ENCODE peak calls at places on chromosome 6, in seven cellular contexts. F, X, J, D, C, P and K are unnamed samples.

GRCh38 chr6:166008441-166009369 is 158.9 kb downstream of the TBXT start:
- DNase-seq in F (peak; percentile 88), X (peak; percentile 82), J (no peak), D (no peak), C (peak; percentile 84), P (no peak), K (peak; percentile 78)

GRCh38 chr6:99032396-99032795 is 84.7 kb upstream of the FBXL4 start:
- DNase-seq in F (no peak), X (no peak), J (no peak), D (no peak), C (no peak), P (no peak), K (no peak)

GRCh38 chr6:92708945-92709344 is 710.4 kb downstream of the EPHA7 start:
- DNase-seq in F (peak; percentile 12), X (no peak), J (no peak), D (no peak), C (no peak), P (no peak), K (no peak)

GRCh38 chr6:42561986-42562385 is 1.8 kb upstream of the UBR2 start:
- DNase-seq in F (no peak), X (no peak), J (no peak), D (no peak), C (no peak), P (no peak), K (no peak)

GRCh38 chr6:163958646-163959045 is 544.1 kb downstream of the QKI start:
- DNase-seq in F (peak; percentile 70), X (peak; percentile 19), J (no peak), D (no peak), C (peak; percentile 11), P (peak; percentile 9), K (peak; percentile 70)

GRCh38 chr6:137389150-137389664 is 105.0 kb downstream of the OLIG3 start:
- DNase-seq in F (no peak), X (no peak), J (no peak), D (no peak), C (peak; percentile 50), P (no peak), K (no peak)

GRCh38 chr6:55898342-55898741 is 23.0 kb upstream of the BMP5 start:
- DNase-seq in F (peak; percentile 73), X (peak; percentile 17), J (no peak), D (no peak), C (peak; percentile 26), P (peak; percentile 11), K (no peak)

GRCh38 chr6:130293800-130294199 is 71.0 kb upstream of the SAMD3 start:
- DNase-seq in F (peak; percentile 77), X (peak; percentile 79), J (no peak), D (no peak), C (peak; percentile 65), P (no peak), K (peak; percentile 22)

GRCh38 chr6:88445188-88445958 is 279.2 kb upstream of the CNR1 start:
- DNase-seq in F (no peak), X (no peak), J (no peak), D (no peak), C (no peak), P (no peak), K (no peak)

GRCh38 chr6:52498538-52499017 is 78.3 kb downstream of the TRAM2 start:
- DNase-seq in F (no peak), X (no peak), J (no peak), D (no peak), C (no peak), P (no peak), K (no peak)

GRCh38 chr6:135537782-135538301 is 40.3 kb upstream of the AHI1 start:
- DNase-seq in F (peak; percentile 89), X (peak; percentile 89), J (no peak), D (no peak), C (peak; percentile 75), P (peak; percentile 18), K (peak; percentile 4)

GRCh38 chr6:14874975-14875677 is 370.7 kb upstream of the JARID2 start:
- DNase-seq in F (no peak), X (no peak), J (no peak), D (no peak), C (no peak), P (no peak), K (no peak)

GRCh38 chr6:38755207-38755606 is 40.1 kb downstream of the DNAH8 start:
- DNase-seq in F (no peak), X (no peak), J (no peak), D (no peak), C (no peak), P (no peak), K (no peak)

GRCh38 chr6:90370493-90370959 is 73.9 kb upstream of the BACH2 start:
- DNase-seq in F (peak; percentile 34), X (peak; percentile 20), J (no peak), D (no peak), C (no peak), P (no peak), K (no peak)

GRCh38 chr6:90374201-90374600 is 77.6 kb upstream of the BACH2 start:
- DNase-seq in F (no peak), X (no peak), J (no peak), D (no peak), C (no peak), P (no peak), K (no peak)

GRCh38 chr6:90375681-90376439 is 79.2 kb upstream of the BACH2 start:
- DNase-seq in F (peak; percentile 87), X (peak; percentile 82), J (no peak), D (no peak), C (peak; percentile 42), P (peak; percentile 81), K (no peak)
- H3K4me3 ChIP-seq in F (no peak overlapping the region), X (peak overlapping the region; percentile 8), J (no peak overlapping the region), D (no peak overlapping the region), C (no peak overlapping the region), P (no peak overlapping the region), K (no peak overlapping the region)

GRCh38 chr6:104958178-104958520 is 1.2 kb downstream of the LIN28B start:
- DNase-seq in F (no peak), X (no peak), J (no peak), D (no peak), C (no peak), P (no peak), K (no peak)
- H3K27me3 ChIP-seq in F (peaks cover 44% of the 10 kb centered on the region), X (peaks cover 60% of the 10 kb centered on the region), J (peaks cover 66% of the 10 kb centered on the region), D (peaks cover 69% of the 10 kb centered on the region), C (no peaks in the 10 kb centered on the region), P (peaks cover 26% of the 10 kb centered on the region), K (no peaks in the 10 kb centered on the region)

GRCh38 chr6:111338843-111339242 is 144.2 kb downstream of the REV3L start:
- DNase-seq in F (no peak), X (no peak), J (no peak), D (no peak), C (no peak), P (no peak), K (no peak)
- H3K36me3 ChIP-seq in F (peaks cover 16% of the 10 kb centered on the region), X (peaks cover 27% of the 10 kb centered on the region), J (peaks cover 57% of the 10 kb centered on the region), D (peaks cover 8% of the 10 kb centered on the region), C (peaks cover 11% of the 10 kb centered on the region), P (peaks cover 5% of the 10 kb centered on the region), K (no peaks in the 10 kb centered on the region)

DNA sequence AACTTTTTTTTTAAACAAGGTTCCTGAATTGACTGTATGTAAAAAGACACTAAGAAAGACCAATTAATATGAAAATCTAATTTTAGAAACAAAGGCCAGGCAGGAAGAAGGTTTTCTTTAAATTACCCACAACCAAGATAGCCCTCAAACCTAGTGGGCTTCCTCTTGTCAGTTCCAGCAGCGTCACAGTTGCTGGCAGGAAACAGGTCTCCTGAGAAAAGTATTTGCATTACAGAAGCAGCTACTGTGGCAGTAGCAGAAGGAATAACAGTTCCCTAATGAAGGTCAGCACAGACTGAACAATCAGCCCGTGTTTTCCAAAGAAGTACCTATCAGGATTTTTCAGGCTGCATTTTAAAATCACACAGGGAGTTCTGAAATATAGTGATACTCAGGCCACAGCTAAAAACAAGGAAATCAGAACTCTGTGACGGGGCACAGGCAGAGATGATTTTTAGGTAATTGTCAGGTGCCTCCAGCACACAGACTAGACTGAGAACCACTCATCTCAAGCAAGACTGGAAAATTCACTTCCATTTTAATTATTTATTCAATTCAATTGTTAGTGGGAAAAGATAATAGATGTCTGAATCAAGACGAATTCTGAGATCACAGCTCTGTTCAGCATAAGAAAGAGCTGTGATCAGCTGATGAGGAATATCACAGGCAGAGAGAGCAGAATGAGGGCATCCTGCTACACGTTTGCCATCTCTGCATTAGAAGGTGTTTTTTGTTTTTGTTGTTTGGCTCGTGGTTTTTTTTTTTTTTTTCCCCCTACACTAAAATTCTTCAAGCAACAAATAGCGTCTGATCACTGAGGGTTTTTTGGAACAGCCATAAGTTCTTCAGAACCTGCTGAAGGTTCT is 230.5 kb upstream of the KHDRBS2 start:
- DNase-seq in F (no peak), X (no peak), J (no peak), D (no peak), C (no peak), P (no peak), K (peak; percentile 8)
- H3K4me3 ChIP-seq in F (no peak overlapping the region), X (no peak overlapping the region), J (no peak overlapping the region), D (no peak overlapping the region), C (no peak overlapping the region), P (no peak overlapping the region), K (no peak overlapping the region)

GRCh38 chr6:7726416-7727149 is 684 bp downstream of the BMP6 start:
- DNase-seq in F (no peak), X (peak; percentile 47), J (no peak), D (no peak), C (peak; percentile 7), P (no peak), K (peak; percentile 84)

GRCh38 chr6:7728855-7729590 is 3.1 kb downstream of the BMP6 start:
- DNase-seq in F (no peak), X (peak; percentile 38), J (no peak), D (no peak), C (peak; percentile 21), P (no peak), K (peak; percentile 68)

GRCh38 chr6:7727951-7728854 is 2.3 kb downstream of the BMP6 start:
- DNase-seq in F (no peak), X (peak; percentile 69), J (no peak), D (no peak), C (peak; percentile 37), P (no peak), K (peak; percentile 82)

GRCh38 chr6:7725849-7726415 is at the start of gene BMP6:
- DNase-seq in F (peak; percentile 79), X (peak; percentile 96), J (peak; percentile 69), D (peak; percentile 77), C (peak; percentile 90), P (peak; percentile 27), K (peak; percentile 98)

GRCh38 chr6:7727150-7727950 is 1.5 kb downstream of the BMP6 start:
- DNase-seq in F (no peak), X (peak; percentile 53), J (no peak), D (no peak), C (peak; percentile 20), P (no peak), K (peak; percentile 82)
- H3K27me3 ChIP-seq in F (peaks cover 45% of the 10 kb centered on the region), X (no peaks in the 10 kb centered on the region), J (peaks cover 48% of the 10 kb centered on the region), D (peaks cover 60% of the 10 kb centered on the region), C (peaks cover 97% of the 10 kb centered on the region), P (peaks cover 19% of the 10 kb centered on the region), K (peaks cover 70% of the 10 kb centered on the region)